ENCODE peak calls at places on chromosomes 11 and 22, in six cellular contexts. One of them, this sample, is unnamed.

GRCh38 chr11:115170133-115170815 is 333.9 kb downstream of the CADM1 start:
- DNase-seq in A549: peak
- DNase-seq in sigmoid colon: no peak
- DNase-seq in ovary: no peak
- DNase-seq in tibial nerve: peak
- DNase-seq in esophagus muscularis mucosa: no peak
- DNase-seq in this sample: peak

GRCh38 chr11:45073575-45074225 is 72.7 kb upstream of the PRDM11 start:
- DNase-seq in A549: no peak
- DNase-seq in sigmoid colon: no peak
- DNase-seq in ovary: no peak
- DNase-seq in tibial nerve: no peak
- DNase-seq in esophagus muscularis mucosa: no peak
- DNase-seq in this sample: no peak

GRCh38 chr22:29726512-29727247 is 6.9 kb downstream of the CABP7 start:
- DNase-seq in A549: no peak
- DNase-seq in sigmoid colon: no peak
- DNase-seq in ovary: no peak
- DNase-seq in tibial nerve: no peak
- DNase-seq in esophagus muscularis mucosa: no peak
- DNase-seq in this sample: no peak

GRCh38 chr22:31646186-31647019 is 15.6 kb downstream of the PISD start:
- DNase-seq in A549: peak
- DNase-seq in sigmoid colon: no peak
- DNase-seq in ovary: no peak
- DNase-seq in tibial nerve: no peak
- DNase-seq in esophagus muscularis mucosa: no peak
- DNase-seq in this sample: no peak

GRCh38 chr22:22682807-22683667 is 38.6 kb downstream of the GGTLC2 start:
- DNase-seq in A549: peak
- DNase-seq in sigmoid colon: no peak
- DNase-seq in ovary: no peak
- DNase-seq in tibial nerve: no peak
- DNase-seq in esophagus muscularis mucosa: no peak
- DNase-seq in this sample: no peak

GRCh38 chr22:39405346-39406085 is 5.9 kb downstream of the TAB1 start:
- DNase-seq in A549: no peak
- DNase-seq in sigmoid colon: no peak
- DNase-seq in ovary: peak
- DNase-seq in tibial nerve: no peak
- DNase-seq in esophagus muscularis mucosa: no peak
- DNase-seq in this sample: no peak

GRCh38 chr11:87215236-87215635 is 177.5 kb downstream of the TMEM135 start:
- DNase-seq in A549: no peak
- DNase-seq in sigmoid colon: no peak
- DNase-seq in ovary: no peak
- DNase-seq in tibial nerve: no peak
- DNase-seq in esophagus muscularis mucosa: no peak
- DNase-seq in this sample: no peak

GRCh38 chr11:129314381-129314780 is 61.3 kb upstream of the BARX2 start:
- DNase-seq in A549: no peak
- DNase-seq in sigmoid colon: no peak
- DNase-seq in ovary: no peak
- DNase-seq in tibial nerve: no peak
- DNase-seq in esophagus muscularis mucosa: no peak
- DNase-seq in this sample: no peak

GRCh38 chr22:49334976-49335375 is 492.7 kb downstream of the BRD1 start:
- DNase-seq in A549: no peak
- DNase-seq in sigmoid colon: no peak
- DNase-seq in ovary: no peak
- DNase-seq in tibial nerve: no peak
- DNase-seq in esophagus muscularis mucosa: peak
- DNase-seq in this sample: peak

GRCh38 chr11:112810951-112811350 is 150.3 kb upstream of the NCAM1 start:
- DNase-seq in A549: no peak
- DNase-seq in sigmoid colon: no peak
- DNase-seq in ovary: no peak
- DNase-seq in tibial nerve: no peak
- DNase-seq in esophagus muscularis mucosa: no peak
- DNase-seq in this sample: no peak

GRCh38 chr22:36293606-36294292 is 40.8 kb downstream of the APOL1 start:
- DNase-seq in A549: no peak
- DNase-seq in sigmoid colon: peak
- DNase-seq in ovary: no peak
- DNase-seq in tibial nerve: no peak
- DNase-seq in esophagus muscularis mucosa: no peak
- DNase-seq in this sample: no peak

DNA sequence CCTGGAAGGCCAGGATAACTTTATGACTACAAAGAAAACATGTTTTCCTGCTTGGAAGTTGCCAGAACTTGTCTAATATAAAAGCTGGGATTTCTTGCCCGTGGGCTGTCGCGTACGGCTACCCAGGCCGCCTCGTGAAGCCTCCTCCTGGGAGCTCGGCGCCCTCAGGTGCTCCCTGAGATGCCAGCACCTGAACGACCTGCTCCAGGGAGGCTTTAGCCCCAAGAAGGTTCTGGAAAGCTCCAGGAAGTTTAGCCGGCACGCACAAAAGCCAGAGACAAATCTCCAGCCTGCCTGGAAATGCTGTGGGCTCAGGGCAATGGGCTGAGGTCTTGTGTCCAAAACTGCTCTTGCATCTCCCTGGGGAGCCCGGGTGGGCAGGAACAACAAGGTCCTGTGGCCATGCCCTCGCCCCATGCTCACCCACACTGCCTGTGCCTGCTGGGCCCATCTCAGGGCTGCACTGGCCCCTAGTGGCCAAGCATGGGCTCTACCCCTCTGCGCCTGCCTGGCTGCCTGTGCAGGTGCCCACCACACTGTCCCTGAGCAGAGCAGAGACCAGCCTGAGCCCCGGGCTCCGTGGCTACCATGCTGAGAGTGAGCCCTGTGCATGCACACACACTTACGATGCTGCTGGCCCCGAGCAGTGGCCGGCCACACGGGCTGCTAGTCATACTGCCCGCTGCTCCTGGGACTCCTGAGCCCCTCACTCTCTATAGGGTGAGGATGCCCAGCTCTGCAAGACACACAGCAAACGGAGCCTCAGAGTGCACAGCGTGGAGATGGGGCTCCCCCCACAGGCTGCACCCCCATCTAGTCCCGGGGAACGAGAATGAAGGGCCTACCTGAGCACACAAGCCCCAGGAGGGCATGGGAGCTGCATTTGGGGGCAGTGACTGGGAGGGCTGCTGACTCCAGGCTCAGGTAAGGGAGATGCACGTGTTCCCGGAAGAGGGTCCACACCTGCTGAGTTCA is 4.9 kb upstream of the CELSR1 start:
- DNase-seq in A549: peak
- DNase-seq in sigmoid colon: peak
- DNase-seq in ovary: peak
- DNase-seq in tibial nerve: peak
- DNase-seq in esophagus muscularis mucosa: no peak
- DNase-seq in this sample: peak
- TF ChIP-seq EP300 in A549: no peak
- TF ChIP-seq EP300 in sigmoid colon: no peak
- TF ChIP-seq EP300 in ovary: no peak
- TF ChIP-seq EP300 in tibial nerve: no peak
- TF ChIP-seq EP300 in esophagus muscularis mucosa: no peak
- TF ChIP-seq EP300 in this sample: no peak

GRCh38 chr11:43746670-43747069 is 66.1 kb downstream of the HSD17B12 start:
- DNase-seq in A549: no peak
- DNase-seq in sigmoid colon: no peak
- DNase-seq in ovary: no peak
- DNase-seq in tibial nerve: no peak
- DNase-seq in esophagus muscularis mucosa: no peak
- DNase-seq in this sample: no peak
- TF ChIP-seq EP300 in A549: no peak
- TF ChIP-seq EP300 in sigmoid colon: no peak
- TF ChIP-seq EP300 in ovary: no peak
- TF ChIP-seq EP300 in tibial nerve: no peak
- TF ChIP-seq EP300 in esophagus muscularis mucosa: no peak
- TF ChIP-seq EP300 in this sample: no peak

GRCh38 chr11:16001044-16001568 is 355.2 kb downstream of the SOX6 start:
- DNase-seq in A549: no peak
- DNase-seq in sigmoid colon: no peak
- DNase-seq in ovary: no peak
- DNase-seq in tibial nerve: no peak
- DNase-seq in esophagus muscularis mucosa: no peak
- DNase-seq in this sample: no peak
- TF ChIP-seq EP300 in A549: no peak
- TF ChIP-seq EP300 in sigmoid colon: no peak
- TF ChIP-seq EP300 in ovary: no peak
- TF ChIP-seq EP300 in tibial nerve: no peak
- TF ChIP-seq EP300 in esophagus muscularis mucosa: no peak
- TF ChIP-seq EP300 in this sample: no peak

GRCh38 chr11:5507586-5508305 is 2.0 kb downstream of the UBQLN3 start:
- DNase-seq in A549: no peak
- DNase-seq in sigmoid colon: no peak
- DNase-seq in ovary: no peak
- DNase-seq in tibial nerve: no peak
- DNase-seq in esophagus muscularis mucosa: no peak
- DNase-seq in this sample: no peak
- TF ChIP-seq EP300 in A549: no peak
- TF ChIP-seq EP300 in sigmoid colon: no peak
- TF ChIP-seq EP300 in ovary: no peak
- TF ChIP-seq EP300 in tibial nerve: no peak
- TF ChIP-seq EP300 in esophagus muscularis mucosa: no peak
- TF ChIP-seq EP300 in this sample: no peak